ENCODE peak calls at places on chromosomes 5 and 9, in seven cellular contexts. A is cardiac fibroblast, P is GM12865, L is upper lobe of right lung, X is K562, G is OCI-LY7, V is brain microvascular endothelial cell. N is an unnamed sample.

GRCh38 chr5:64587370-64587769 is 81.6 kb downstream of the RGS7BP start:
- DNase-seq in L (no peak), P (no peak), X (no peak), A (no peak), G (no peak), V (no peak), N (no peak)

GRCh38 chr9:131096490-131097258 is at the start of gene AIF1L:
- DNase-seq in G (no peak), P (no peak), V (no peak), L (peak), X (peak), A (no peak), N (peak)

GRCh38 chr9:125142560-125143376 is 560 bp downstream of the SCAI start:
- DNase-seq in X (no peak), P (peak), L (no peak), G (peak), A (no peak), V (no peak), N (peak)

GRCh38 chr5:170638454-170639220 is 134.8 kb downstream of the KCNIP1 start:
- DNase-seq in G (peak), P (peak), L (peak), X (peak), V (peak), A (peak), N (peak)

GRCh38 chr9:123954921-123955320 is 25.0 kb upstream of the DENND1A start:
- DNase-seq in A (peak), L (no peak), G (no peak), P (no peak), X (no peak), V (no peak), N (no peak)

GRCh38 chr5:191036-191948 is at the start of gene LRRC14B:
- DNase-seq in V (no peak), G (peak), A (no peak), L (peak), X (no peak), P (peak), N (peak)

GRCh38 chr5:180093241-180093640 is 21.7 kb upstream of the RNF130 start:
- DNase-seq in P (no peak), G (no peak), X (no peak), L (no peak), A (no peak), V (no peak), N (no peak)

GRCh38 chr9:21141427-21141882 is at the start of gene IFNW1:
- DNase-seq in A (no peak), P (peak), L (no peak), G (no peak), X (no peak), V (no peak), N (no peak)

GRCh38 chr9:79257671-79258410 is 313.9 kb upstream of the TLE4 start:
- DNase-seq in V (no peak), G (no peak), A (no peak), L (no peak), X (no peak), P (no peak), N (no peak)

GRCh38 chr9:107696302-107696701 is 206.7 kb upstream of the KLF4 start:
- DNase-seq in V (no peak), P (no peak), X (no peak), L (no peak), G (no peak), A (no peak), N (no peak)

GRCh38 chr5:96377167-96377566 is 55.9 kb downstream of the PCSK1 start:
- DNase-seq in G (no peak), P (no peak), X (no peak), A (no peak), V (peak), L (no peak), N (no peak)

GRCh38 chr5:1744393-1745189 is 55.0 kb downstream of the MRPL36 start:
- DNase-seq in A (no peak), P (no peak), X (no peak), V (no peak), G (no peak), L (peak), N (no peak)

GRCh38 chr5:16744164-16744880 is 127.5 kb upstream of the RETREG1 start:
- DNase-seq in A (no peak), P (peak), V (no peak), L (no peak), G (no peak), X (no peak), N (no peak)

GRCh38 chr5:141525659-141526058 is 36.8 kb downstream of the PCDHGC5 start:
- DNase-seq in L (no peak), V (no peak), G (no peak), P (no peak), A (no peak), X (no peak), N (no peak)

GRCh38 chr9:131036529-131037335 is 27.8 kb downstream of the LAMC3 start:
- DNase-seq in G (no peak), X (peak), V (no peak), P (no peak), L (no peak), A (no peak), N (no peak)

GRCh38 chr9:131555841-131556673 is 10.7 kb downstream of the PRRT1B start:
- DNase-seq in P (no peak), X (no peak), L (no peak), V (no peak), G (no peak), A (no peak), N (no peak)

DNA sequence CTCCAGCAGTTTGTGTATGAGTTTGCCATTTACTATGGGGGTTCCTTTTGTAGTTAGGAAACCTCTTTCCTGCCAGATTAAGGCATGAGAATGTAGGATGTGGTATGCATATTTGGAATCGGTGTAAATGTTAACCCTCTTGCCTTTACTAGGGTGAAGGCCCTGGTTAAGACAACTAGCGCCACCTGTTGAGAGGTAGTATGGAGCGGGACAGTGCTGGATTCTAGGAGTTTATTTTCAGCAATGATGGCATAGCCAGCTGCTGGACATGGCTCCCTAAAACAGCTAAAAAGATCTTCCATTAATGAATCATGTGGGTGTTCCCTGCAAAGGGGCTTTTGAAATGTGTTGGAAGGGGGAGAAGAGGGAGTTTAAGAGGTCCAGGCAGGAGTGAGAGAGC is 30.7 kb upstream of the GPX3 start:
- DNase-seq in G (peak), V (no peak), A (no peak), L (no peak), X (no peak), P (peak), N (no peak)
- TF ChIP-seq CTCF in G (peak), V (peak), A (peak), L (no peak), X (peak), P (peak), N (peak)

DNA sequence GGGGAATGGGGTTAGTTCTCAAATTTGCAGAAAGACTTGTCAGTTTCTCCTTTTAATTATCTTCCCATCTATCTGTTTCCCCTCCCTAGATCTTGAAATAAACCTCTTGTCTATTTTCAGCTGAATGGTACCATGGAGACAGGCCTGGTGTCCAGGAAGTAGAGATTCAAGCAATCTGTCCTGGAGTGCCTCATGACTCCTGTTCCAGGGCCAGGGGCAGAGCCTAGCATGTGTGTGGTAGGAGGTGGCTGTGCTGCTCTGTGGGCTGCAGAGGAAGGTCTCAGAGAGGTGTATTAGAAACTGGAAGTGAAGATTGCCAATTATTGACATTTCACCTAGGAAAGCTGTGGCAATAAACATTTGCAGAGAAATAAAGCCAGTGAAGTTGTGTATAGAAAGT is 175.8 kb upstream of the ATP10B start:
- DNase-seq in A (no peak), P (peak), V (no peak), L (no peak), G (no peak), X (no peak), N (no peak)
- TF ChIP-seq CTCF in A (no peak), P (no peak), V (no peak), L (no peak), G (no peak), X (no peak), N (no peak)

GRCh38 chr5:77724934-77725333 is 51.2 kb downstream of the TBCA start:
- DNase-seq in X (no peak), L (no peak), A (no peak), P (no peak), V (no peak), G (no peak), N (no peak)

GRCh38 chr5:77719666-77720363 is 56.3 kb downstream of the TBCA start:
- DNase-seq in P (peak), A (no peak), V (no peak), G (no peak), L (no peak), X (no peak), N (no peak)

DNA sequence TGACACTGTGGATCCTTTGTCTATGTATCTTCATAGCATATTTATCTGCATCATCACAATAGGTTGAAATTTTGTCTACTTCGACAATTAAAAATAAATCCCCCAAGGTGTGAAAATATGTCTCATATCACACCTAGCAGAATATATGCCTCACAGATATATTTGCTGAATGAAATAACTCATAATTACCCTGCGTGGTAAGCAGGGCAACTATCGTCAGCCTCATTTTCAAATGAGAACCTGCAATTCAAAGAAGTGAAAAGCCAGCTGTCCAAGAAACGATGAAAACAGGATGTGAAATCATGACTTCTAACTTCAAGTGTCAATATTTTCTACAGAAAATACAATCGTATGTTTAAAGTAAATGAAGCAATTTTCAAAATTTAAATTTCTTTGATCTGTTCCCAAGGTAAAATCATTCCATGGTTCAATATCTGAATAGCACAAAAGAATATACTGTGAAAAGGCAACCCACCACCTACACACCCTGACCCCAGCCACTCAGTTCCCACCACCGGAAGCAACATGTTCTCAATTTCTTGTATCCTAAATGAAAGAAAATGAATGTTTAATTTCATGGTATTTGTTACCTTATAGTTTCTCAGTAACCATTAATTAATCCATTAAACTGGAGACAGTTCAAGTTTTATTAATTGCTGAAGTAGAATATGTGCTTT is 57.1 kb downstream of the TBCA start:
- DNase-seq in G (no peak), A (no peak), P (peak), V (no peak), X (no peak), L (no peak), N (no peak)
- TF ChIP-seq CTCF in G (no peak), A (no peak), P (no peak), V (no peak), X (no peak), L (no peak), N (no peak)

GRCh38 chr9:36136277-36136893 is at the start of gene GLIPR2:
- DNase-seq in X (peak), P (peak), V (peak), G (no peak), A (peak), L (peak), N (peak)
- TF ChIP-seq CTCF in X (peak), P (no peak), V (peak), G (no peak), A (no peak), L (peak), N (no peak)

GRCh38 chr9:120507936-120508510 is 71.9 kb downstream of the CDK5RAP2 start:
- DNase-seq in G (no peak), V (no peak), L (no peak), P (no peak), A (no peak), X (no peak), N (no peak)

GRCh38 chr9:120500733-120501132 is 79.2 kb downstream of the CDK5RAP2 start:
- DNase-seq in X (no peak), L (no peak), G (no peak), A (no peak), P (no peak), V (no peak), N (no peak)

GRCh38 chr9:120510816-120511215 is 69.2 kb downstream of the CDK5RAP2 start:
- DNase-seq in V (no peak), G (no peak), L (no peak), P (no peak), X (no peak), A (no peak), N (no peak)

GRCh38 chr9:120505186-120505585 is 74.8 kb downstream of the CDK5RAP2 start:
- DNase-seq in A (peak), L (no peak), X (no peak), P (no peak), G (no peak), V (no peak), N (no peak)
- TF ChIP-seq CTCF in A (peak), L (peak), X (no peak), P (no peak), G (no peak), V (peak), N (no peak)

DNA sequence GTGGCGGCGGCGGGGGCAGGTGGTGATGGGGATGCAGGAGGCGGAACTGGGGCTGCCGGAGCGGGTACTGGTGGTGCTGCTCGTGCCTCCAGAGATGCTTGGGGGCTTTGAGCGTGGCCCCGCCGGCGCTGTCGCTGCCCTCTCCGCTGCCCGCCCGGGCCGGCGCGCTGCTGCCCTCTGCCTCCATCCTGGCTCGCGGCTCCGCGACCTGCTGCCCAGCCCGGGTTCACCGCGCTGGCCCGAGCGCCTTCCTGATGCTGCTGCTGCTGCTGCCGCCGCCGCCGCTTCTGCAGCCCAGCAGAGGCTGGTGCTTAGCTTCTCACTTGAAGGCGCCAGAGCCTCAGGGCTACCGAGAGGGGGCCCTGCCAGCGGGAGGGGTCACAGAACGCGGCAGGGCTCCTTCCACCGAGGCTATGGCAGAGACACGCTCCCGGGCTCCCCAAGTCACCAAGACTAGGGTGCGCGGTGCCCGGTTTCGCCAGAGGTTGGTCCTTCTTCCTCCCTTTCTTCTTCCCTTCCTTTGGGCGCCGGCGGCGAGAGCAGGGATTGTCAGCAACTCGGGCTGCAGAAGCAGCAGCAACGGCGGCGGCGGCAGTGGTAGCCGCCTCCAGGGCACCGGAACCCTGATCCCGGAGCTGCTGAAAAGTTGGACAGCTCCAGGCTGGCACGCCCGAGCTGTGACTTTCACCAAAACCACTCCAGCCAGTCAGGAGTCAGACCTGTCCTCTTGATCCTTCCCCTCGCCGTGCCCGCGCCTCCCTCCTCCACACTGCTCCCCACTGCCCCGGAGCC is at the start of gene PDE4D:
- DNase-seq in V (peak), P (peak), A (peak), G (no peak), X (no peak), L (peak), N (peak)
- TF ChIP-seq CTCF in V (peak), P (no peak), A (no peak), G (no peak), X (no peak), L (no peak), N (no peak)

GRCh38 chr9:33187519-33188218 is 20.5 kb upstream of the B4GALT1 start:
- DNase-seq in G (no peak), P (no peak), A (peak), V (no peak), X (no peak), L (no peak), N (no peak)
- TF ChIP-seq CTCF in G (no peak), P (no peak), A (no peak), V (no peak), X (no peak), L (no peak), N (no peak)

DNA sequence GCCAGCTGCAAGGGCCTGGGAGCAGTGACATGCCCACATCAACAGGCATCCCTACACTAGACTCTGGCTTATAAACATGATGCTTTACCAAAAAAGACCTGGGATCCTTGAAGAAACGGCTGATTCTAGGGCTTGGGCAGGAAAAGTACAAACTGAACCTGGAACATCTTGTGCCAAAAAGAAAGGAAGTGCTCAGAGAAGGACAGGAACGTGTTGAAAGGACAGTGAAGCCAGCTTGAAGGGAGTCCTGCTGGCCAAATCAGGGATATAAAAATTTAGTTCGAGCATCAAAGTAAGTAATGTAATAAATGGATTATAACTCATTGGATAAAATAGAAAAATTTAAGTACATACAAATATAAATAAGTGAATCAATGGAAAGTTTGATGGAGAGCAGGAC is 58.1 kb downstream of the ALDH7A1 start:
- DNase-seq in X (no peak), G (no peak), L (no peak), P (no peak), V (no peak), A (peak), N (no peak)
- TF ChIP-seq CTCF in X (no peak), G (no peak), L (peak), P (no peak), V (peak), A (peak), N (no peak)

DNA sequence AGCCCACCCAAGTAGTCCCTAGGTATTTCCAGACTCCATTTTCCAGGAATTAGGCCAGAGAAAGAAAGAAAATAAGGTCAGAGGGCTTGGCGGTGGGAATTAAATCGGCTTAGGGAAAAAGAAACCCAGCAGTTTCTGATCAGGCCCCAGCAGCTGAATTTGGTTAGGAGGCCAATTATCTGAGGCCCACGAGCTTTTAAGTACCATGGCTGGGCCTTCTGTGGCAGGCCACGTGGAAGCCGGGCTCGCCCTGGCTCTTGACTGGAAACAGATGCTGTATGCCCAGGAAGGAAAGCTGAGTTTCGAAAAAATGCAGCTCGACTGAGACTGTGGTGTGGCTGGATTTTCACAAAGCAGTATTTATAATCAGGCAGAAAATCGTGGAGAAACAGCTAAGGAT is 75.1 kb upstream of the PANK3 start:
- DNase-seq in G (no peak), A (peak), L (no peak), X (no peak), V (no peak), P (no peak), N (no peak)
- TF ChIP-seq CTCF in G (no peak), A (no peak), L (no peak), X (no peak), V (no peak), P (no peak), N (no peak)

N was measured in Calu3.